ENCODE peak calls at places on chromosomes 6 and 20, in seven cellular contexts. D, Z, J, R, A, T and S are unnamed samples.

GRCh38 chr20:49270177-49270576 is 7.7 kb downstream of the ZNFX1 start:
- DNase-seq in R (no peak), T (no peak), D (no peak), Z (no peak), A (peak), J (no peak), S (no peak)

GRCh38 chr20:3654326-3655031 is 8.7 kb downstream of the GFRA4 start:
- DNase-seq in R (no peak), Z (no peak), D (peak), J (no peak), A (peak), T (no peak), S (no peak)

GRCh38 chr6:21887301-21888185 is 294.0 kb downstream of the SOX4 start:
- DNase-seq in R (no peak), T (no peak), A (peak), D (peak), Z (peak), J (no peak), S (no peak)

GRCh38 chr20:33431797-33432381 is 11.7 kb downstream of the SNTA1 start:
- DNase-seq in T (peak), Z (no peak), A (no peak), J (no peak), R (no peak), D (no peak), S (no peak)

GRCh38 chr6:108699290-108700041 is 138.7 kb downstream of the FOXO3 start:
- DNase-seq in T (no peak), Z (peak), J (no peak), D (peak), A (no peak), R (no peak), S (no peak)

GRCh38 chr20:31909253-31910070 is 39.0 kb downstream of the TTLL9 start:
- DNase-seq in R (no peak), D (no peak), A (no peak), Z (no peak), T (no peak), J (no peak), S (no peak)

GRCh38 chr20:63941282-63942060 is 14.7 kb downstream of the UCKL1 start:
- DNase-seq in A (no peak), R (peak), Z (no peak), J (no peak), T (no peak), D (no peak), S (no peak)

GRCh38 chr20:50200482-50201104 is 10.0 kb downstream of the CEBPB start:
- DNase-seq in Z (no peak), D (no peak), A (no peak), R (no peak), T (no peak), J (no peak), S (no peak)

GRCh38 chr20:49644980-49645565 is 68.6 kb downstream of the B4GALT5 start:
- DNase-seq in D (no peak), J (no peak), T (no peak), R (no peak), A (no peak), Z (no peak), S (no peak)

GRCh38 chr6:78505178-78505577 is 362.2 kb upstream of the IRAK1BP1 start:
- DNase-seq in A (no peak), Z (no peak), R (no peak), D (no peak), J (no peak), T (no peak), S (no peak)

GRCh38 chr20:2698186-2698817 is 5.7 kb downstream of the EBF4 start:
- DNase-seq in A (no peak), Z (no peak), T (no peak), D (no peak), R (no peak), J (peak), S (no peak)

GRCh38 chr20:64246616-64247311 is 8.8 kb upstream of the PCMTD2 start:
- DNase-seq in D (no peak), T (no peak), Z (no peak), J (no peak), R (no peak), A (no peak), S (no peak)

GRCh38 chr6:127118505-127119360 is at the start of gene RSPO3:
- DNase-seq in A (peak), J (no peak), Z (peak), R (no peak), T (no peak), D (peak), S (no peak)

GRCh38 chr6:8982659-8983058 is 547.3 kb upstream of the SLC35B3 start:
- DNase-seq in J (no peak), A (no peak), D (no peak), R (no peak), Z (no peak), T (no peak), S (no peak)

GRCh38 chr6:165204807-165205545 is 104.4 kb downstream of the C6orf118 start:
- DNase-seq in J (no peak), R (no peak), D (no peak), Z (no peak), A (no peak), T (no peak), S (no peak)

GRCh38 chr20:63319164-63320040 is 26.4 kb downstream of the COL20A1 start:
- DNase-seq in A (no peak), R (no peak), D (no peak), J (no peak), T (no peak), Z (no peak), S (no peak)

GRCh38 chr6:53513519-53513966 is 31.4 kb downstream of the GCLC start:
- DNase-seq in Z (peak), A (no peak), T (no peak), R (no peak), D (no peak), J (no peak), S (no peak)

GRCh38 chr6:164151762-164152161 is 737.2 kb downstream of the QKI start:
- DNase-seq in T (no peak), R (no peak), J (no peak), A (no peak), Z (no peak), D (no peak), S (no peak)

GRCh38 chr20:34578521-34579147 is 20.1 kb downstream of the MAP1LC3A start:
- DNase-seq in R (no peak), T (no peak), D (no peak), J (no peak), A (no peak), Z (no peak), S (no peak)

GRCh38 chr20:49037962-49038387 is 8.1 kb upstream of the CSE1L start:
- DNase-seq in A (no peak), Z (no peak), D (no peak), J (no peak), T (no peak), R (no peak), S (no peak)

GRCh38 chr6:83708970-83709747 is at the start of gene SNAP91:
- DNase-seq in Z (peak), R (no peak), J (no peak), D (peak), T (peak), A (no peak), S (peak)

GRCh38 chr6:87154641-87155271 is 609 bp upstream of the ZNF292 start:
- DNase-seq in Z (peak), R (no peak), T (no peak), J (no peak), D (peak), A (peak), S (no peak)

GRCh38 chr20:61321481-61321880 is 69.4 kb downstream of the CDH4 start:
- DNase-seq in Z (no peak), J (no peak), A (no peak), R (no peak), D (no peak), T (no peak), S (no peak)

GRCh38 chr20:49388790-49389189 is 93.7 kb downstream of the KCNB1 start:
- DNase-seq in R (no peak), Z (no peak), J (no peak), D (no peak), A (no peak), T (no peak), S (no peak)

GRCh38 chr6:14447240-14447639 is 329.7 kb downstream of the CD83 start:
- DNase-seq in Z (no peak), D (no peak), A (no peak), R (no peak), T (no peak), J (no peak), S (no peak)

GRCh38 chr6:2902470-2902762 is 693 bp downstream of the SERPINB9 start:
- DNase-seq in A (no peak), T (no peak), D (no peak), R (no peak), Z (no peak), J (no peak), S (no peak)

GRCh38 chr6:15480546-15480945 is 182.3 kb downstream of the DTNBP1 start:
- DNase-seq in T (no peak), A (no peak), J (no peak), D (no peak), R (no peak), Z (no peak), S (no peak)